ENCODE peak calls at places on chromosomes 6 and 20, in eight cellular contexts. I is activated CD8-positive, alpha-beta memory T cell treated with anti-CD3 and anti-CD28 coated beads for 4 hours; Y is anterior cingulate cortex; V is lung microvascular endothelial cell; E is Peyer's patch; M is GM23248; B is NCI-H1092; Q is stimulated activated CD4-positive, alpha-beta T cell treated with anti-CD3 and anti-CD28 coated beads, TNF-alpha, amount 100 ng/mL, for 4 hours. H is an unnamed sample.
A peak's percentile ranks its signal among the peaks of the same experiment; 100 is the strongest.

GRCh38 chr6:4313044-4313686 is 177.8 kb upstream of the ECI2 start:
- DNase-seq in B (no peak), M (peak; percentile 98), Q (no peak), V (peak; percentile 96), Y (no peak), E (no peak), I (no peak), H (peak; percentile 83)

GRCh38 chr6:75932067-75932466 is 140.4 kb downstream of the IMPG1 start:
- DNase-seq in Q (no peak), M (peak; percentile 20), I (no peak), Y (no peak), V (peak; percentile 48), B (no peak), E (no peak), H (no peak)

GRCh38 chr6:92748131-92748530 is 671.2 kb downstream of the EPHA7 start:
- DNase-seq in V (no peak), Q (no peak), Y (no peak), I (no peak), M (no peak), B (no peak), E (no peak), H (no peak)

GRCh38 chr6:141103246-141103645 is 1029.5 kb upstream of the GJE1 start:
- DNase-seq in Q (no peak), I (no peak), E (no peak), B (peak; percentile 18), M (peak; percentile 82), Y (no peak), V (no peak), H (no peak)

GRCh38 chr6:132527791-132528190 is 10.3 kb upstream of the TAAR9 start:
- DNase-seq in M (peak; percentile 50), I (no peak), B (no peak), V (no peak), Q (no peak), E (no peak), Y (no peak), H (no peak)

GRCh38 chr20:19937651-19938420 is 79.3 kb upstream of the NAA20 start:
- DNase-seq in Q (no peak), B (no peak), Y (no peak), M (no peak), V (peak; percentile 52), I (no peak), E (no peak), H (no peak)

GRCh38 chr6:97669191-97669651 is 386.2 kb upstream of the MMS22L start:
- DNase-seq in M (peak; percentile 46), B (no peak), E (peak; percentile 20), Q (no peak), V (peak; percentile 2), Y (peak; percentile 42), I (no peak), H (no peak)

GRCh38 chr6:14709900-14710299 is 536.0 kb upstream of the JARID2 start:
- DNase-seq in V (no peak), I (no peak), Y (no peak), E (no peak), Q (no peak), M (no peak), B (no peak), H (no peak)

GRCh38 chr6:10595731-10596664 is 74.8 kb downstream of the GCNT2 start:
- DNase-seq in E (no peak), Q (no peak), Y (no peak), I (no peak), B (no peak), V (no peak), M (no peak), H (no peak)

GRCh38 chr20:37240337-37241055 is 21.1 kb downstream of the GHRH start:
- DNase-seq in B (no peak), V (no peak), M (no peak), I (no peak), Y (no peak), E (no peak), Q (no peak), H (no peak)

GRCh38 chr6:48597951-48598350 is 487.0 kb upstream of the PTCHD4 start:
- DNase-seq in E (no peak), V (no peak), Q (no peak), B (no peak), M (no peak), Y (no peak), I (no peak), H (no peak)

GRCh38 chr6:88517737-88518136 is 351.6 kb upstream of the CNR1 start:
- DNase-seq in B (no peak), Y (no peak), Q (no peak), M (peak; percentile 6), V (no peak), E (no peak), I (no peak), H (no peak)

GRCh38 chr6:108916026-108916689 is 67.9 kb downstream of the ARMC2 start:
- DNase-seq in V (no peak), I (no peak), Y (no peak), Q (no peak), B (no peak), E (no peak), M (no peak), H (no peak)

GRCh38 chr20:4369798-4370124 is 351.9 kb upstream of the PRND start:
- DNase-seq in M (no peak), Y (no peak), E (no peak), B (no peak), I (no peak), V (peak; percentile 88), Q (no peak), H (no peak)

GRCh38 chr6:650098-650497 is 6.8 kb downstream of the HUS1B start:
- DNase-seq in B (no peak), M (no peak), Q (no peak), V (no peak), E (no peak), I (no peak), Y (no peak), H (no peak)

GRCh38 chr20:44068311-44068710 is 118.7 kb downstream of the JPH2 start:
- DNase-seq in E (no peak), V (no peak), Y (no peak), M (no peak), I (no peak), Q (no peak), B (no peak), H (no peak)

GRCh38 chr6:159074120-159074684 is 29.4 kb upstream of the TAGAP start:
- DNase-seq in V (peak; percentile 35), E (no peak), Q (no peak), I (no peak), M (peak; percentile 42), B (no peak), Y (peak; percentile 28), H (peak; percentile 26)

GRCh38 chr6:49564552-49564951 is 14.1 kb downstream of the C6orf141 start:
- DNase-seq in Q (no peak), Y (no peak), E (no peak), B (no peak), M (no peak), V (no peak), I (no peak), H (no peak)

GRCh38 chr6:145147981-145148380 is 587.3 kb downstream of the EPM2A start:
- DNase-seq in E (no peak), Y (no peak), Q (no peak), I (no peak), V (no peak), M (no peak), B (no peak), H (no peak)

GRCh38 chr6:24740861-24741260 is 21.9 kb upstream of the C6orf62 start:
- DNase-seq in V (no peak), M (peak; percentile 60), Q (no peak), B (no peak), Y (no peak), I (no peak), E (no peak), H (no peak)

GRCh38 chr6:21615504-21615903 is 22.0 kb downstream of the SOX4 start:
- DNase-seq in Q (no peak), B (no peak), Y (no peak), E (no peak), I (no peak), V (peak; percentile 73), M (peak; percentile 49), H (no peak)

GRCh38 chr6:139016337-139017213 is 12.0 kb upstream of the ABRACL start:
- DNase-seq in E (no peak), Q (no peak), B (no peak), I (no peak), V (no peak), Y (no peak), M (no peak), H (no peak)

GRCh38 chr20:57654363-57654997 is 34.3 kb upstream of the ZBP1 start:
- DNase-seq in E (peak; percentile 39), B (peak; percentile 32), V (peak; percentile 62), M (peak; percentile 58), Y (no peak), Q (peak; percentile 35), I (peak; percentile 36), H (peak; percentile 61)

GRCh38 chr6:56938634-56939294 is 16.1 kb upstream of the BEND6 start:
- DNase-seq in I (no peak), E (no peak), B (no peak), M (peak; percentile 100), Y (no peak), V (peak; percentile 29), Q (no peak), H (no peak)

GRCh38 chr20:32333181-32333987 is 24.7 kb upstream of the ASXL1 start:
- DNase-seq in V (no peak), B (no peak), I (no peak), Q (no peak), E (no peak), M (no peak), Y (no peak), H (no peak)

GRCh38 chr6:31353508-31353907 is 3.5 kb downstream of the HLA-B start:
- DNase-seq in Q (no peak), V (no peak), Y (no peak), I (no peak), E (no peak), M (no peak), B (no peak), H (no peak)

GRCh38 chr6:85418059-85418458 is 31.8 kb upstream of the NT5E start:
- DNase-seq in I (no peak), B (no peak), Y (no peak), V (no peak), E (no peak), Q (no peak), M (peak; percentile 79), H (no peak)

GRCh38 chr6:168098431-168098861 is 19.4 kb upstream of the FRMD1 start:
- DNase-seq in M (no peak), B (no peak), Q (no peak), I (no peak), E (no peak), V (no peak), Y (no peak), H (no peak)

GRCh38 chr6:56102216-56102615 is 145.2 kb downstream of the COL21A1 start:
- DNase-seq in M (peak; percentile 22), I (no peak), Q (no peak), E (no peak), V (no peak), B (no peak), Y (no peak), H (no peak)

GRCh38 chr6:11585426-11586016 is 48.0 kb downstream of the TMEM170B start:
- DNase-seq in Q (no peak), V (peak; percentile 84), E (no peak), Y (no peak), I (no peak), B (no peak), M (peak; percentile 67), H (no peak)

GRCh38 chr6:169233832-169234231 is 19.8 kb downstream of the THBS2 start:
- DNase-seq in Q (no peak), B (no peak), M (no peak), V (no peak), I (no peak), Y (no peak), E (no peak), H (no peak)

GRCh38 chr6:33592595-33593413 is 12.7 kb upstream of the BAK1 start:
- DNase-seq in B (no peak), Q (no peak), V (no peak), I (no peak), M (no peak), E (peak; percentile 85), Y (no peak), H (peak; percentile 79)

GRCh38 chr20:43460830-43461200 is 3.1 kb downstream of the SRSF6 start:
- DNase-seq in B (no peak), V (no peak), E (no peak), Q (no peak), Y (no peak), I (no peak), M (no peak), H (no peak)

GRCh38 chr20:55140631-55141030 is 665.2 kb downstream of the DOK5 start:
- DNase-seq in Y (no peak), Q (no peak), E (no peak), M (no peak), I (no peak), V (no peak), B (no peak), H (no peak)

H was measured in colonic mucosa.